ENCODE peak calls at places on chromosomes 5 and 9, in eight cellular contexts. One of them, this sample, is unnamed.

GRCh38 chr5:1514027-1514818 is 9.5 kb downstream of the LPCAT1 start:
- DNase-seq in H9: peak; percentile 40
- DNase-seq in GM23338: peak; percentile 49
- DNase-seq in IMR-90: no peak
- DNase-seq in stomach: peak; percentile 22
- DNase-seq in neural crest cell: no peak
- DNase-seq in epithelial cell of esophagus: no peak
- DNase-seq in MM.1S: no peak
- DNase-seq in this sample: no peak

GRCh38 chr5:69285448-69286116 is 47.0 kb downstream of the CCDC125 start:
- DNase-seq in H9: no peak
- DNase-seq in GM23338: peak; percentile 44
- DNase-seq in IMR-90: no peak
- DNase-seq in stomach: no peak
- DNase-seq in neural crest cell: no peak
- DNase-seq in epithelial cell of esophagus: no peak
- DNase-seq in MM.1S: no peak
- DNase-seq in this sample: no peak

GRCh38 chr5:96876292-96876850 is at the start of gene ERAP2:
- DNase-seq in H9: no peak
- DNase-seq in GM23338: peak; percentile 14
- DNase-seq in IMR-90: peak; percentile 52
- DNase-seq in stomach: no peak
- DNase-seq in neural crest cell: no peak
- DNase-seq in epithelial cell of esophagus: peak; percentile 52
- DNase-seq in MM.1S: peak; percentile 90
- DNase-seq in this sample: no peak

GRCh38 chr5:81606150-81606549 is 144.7 kb downstream of the SSBP2 start:
- DNase-seq in H9: peak; percentile 32
- DNase-seq in GM23338: peak; percentile 61
- DNase-seq in IMR-90: no peak
- DNase-seq in stomach: no peak
- DNase-seq in neural crest cell: no peak
- DNase-seq in epithelial cell of esophagus: no peak
- DNase-seq in MM.1S: no peak
- DNase-seq in this sample: no peak

GRCh38 chr9:131524578-131525315 is 6.3 kb downstream of the UCK1 start:
- DNase-seq in H9: no peak
- DNase-seq in GM23338: no peak
- DNase-seq in IMR-90: peak; percentile 18
- DNase-seq in stomach: no peak
- DNase-seq in neural crest cell: no peak
- DNase-seq in epithelial cell of esophagus: no peak
- DNase-seq in MM.1S: no peak
- DNase-seq in this sample: no peak

GRCh38 chr5:55467862-55468551 is 66.8 kb downstream of the PLPP1 start:
- DNase-seq in H9: no peak
- DNase-seq in GM23338: no peak
- DNase-seq in IMR-90: no peak
- DNase-seq in stomach: no peak
- DNase-seq in neural crest cell: no peak
- DNase-seq in epithelial cell of esophagus: no peak
- DNase-seq in MM.1S: peak; percentile 21
- DNase-seq in this sample: no peak

GRCh38 chr9:37410969-37411785 is 11.3 kb upstream of the GRHPR start:
- DNase-seq in H9: peak; percentile 74
- DNase-seq in GM23338: peak; percentile 70
- DNase-seq in IMR-90: peak; percentile 15
- DNase-seq in stomach: no peak
- DNase-seq in neural crest cell: no peak
- DNase-seq in epithelial cell of esophagus: no peak
- DNase-seq in MM.1S: no peak
- DNase-seq in this sample: peak; percentile 26

GRCh38 chr5:102223542-102224444 is 72.3 kb downstream of the SLCO4C1 start:
- DNase-seq in H9: no peak
- DNase-seq in GM23338: peak; percentile 80
- DNase-seq in IMR-90: peak; percentile 2
- DNase-seq in stomach: no peak
- DNase-seq in neural crest cell: no peak
- DNase-seq in epithelial cell of esophagus: peak; percentile 48
- DNase-seq in MM.1S: peak; percentile 62
- DNase-seq in this sample: peak; percentile 12

GRCh38 chr5:154222414-154222813 is 31.9 kb downstream of the GALNT10 start:
- DNase-seq in H9: no peak
- DNase-seq in GM23338: no peak
- DNase-seq in IMR-90: no peak
- DNase-seq in stomach: no peak
- DNase-seq in neural crest cell: no peak
- DNase-seq in epithelial cell of esophagus: no peak
- DNase-seq in MM.1S: no peak
- DNase-seq in this sample: no peak

GRCh38 chr9:76369583-76369982 is 24.6 kb downstream of the RFK start:
- DNase-seq in H9: no peak
- DNase-seq in GM23338: peak; percentile 5
- DNase-seq in IMR-90: peak; percentile 50
- DNase-seq in stomach: peak; percentile 85
- DNase-seq in neural crest cell: no peak
- DNase-seq in epithelial cell of esophagus: peak; percentile 26
- DNase-seq in MM.1S: no peak
- DNase-seq in this sample: no peak

GRCh38 chr9:81455826-81456225 is 233.5 kb downstream of the TLE1 start:
- DNase-seq in H9: no peak
- DNase-seq in GM23338: no peak
- DNase-seq in IMR-90: no peak
- DNase-seq in stomach: no peak
- DNase-seq in neural crest cell: no peak
- DNase-seq in epithelial cell of esophagus: no peak
- DNase-seq in MM.1S: no peak
- DNase-seq in this sample: no peak

GRCh38 chr9:91659529-91660294 is 236.1 kb upstream of the NFIL3 start:
- DNase-seq in H9: peak; percentile 61
- DNase-seq in GM23338: peak; percentile 61
- DNase-seq in IMR-90: peak; percentile 55
- DNase-seq in stomach: no peak
- DNase-seq in neural crest cell: peak; percentile 16
- DNase-seq in epithelial cell of esophagus: peak; percentile 50
- DNase-seq in MM.1S: no peak
- DNase-seq in this sample: peak; percentile 42

GRCh38 chr5:26482817-26483375 is 555.5 kb downstream of the CDH9 start:
- DNase-seq in H9: peak; percentile 81
- DNase-seq in GM23338: peak; percentile 92
- DNase-seq in IMR-90: no peak
- DNase-seq in stomach: no peak
- DNase-seq in neural crest cell: peak; percentile 29
- DNase-seq in epithelial cell of esophagus: peak; percentile 36
- DNase-seq in MM.1S: peak; percentile 78
- DNase-seq in this sample: peak; percentile 52
- TF ChIP-seq CTCF in H9: peak; percentile 86
- TF ChIP-seq CTCF in GM23338: peak; percentile 89
- TF ChIP-seq CTCF in IMR-90: peak; percentile 5
- TF ChIP-seq CTCF in stomach: no peak
- TF ChIP-seq CTCF in neural crest cell: peak; percentile 72
- TF ChIP-seq CTCF in epithelial cell of esophagus: peak; percentile 48
- TF ChIP-seq CTCF in MM.1S: peak; percentile 77
- TF ChIP-seq CTCF in this sample: peak; percentile 64

GRCh38 chr5:141245250-141245717 is at the start of gene PCDHB15:
- DNase-seq in H9: peak; percentile 65
- DNase-seq in GM23338: peak; percentile 92
- DNase-seq in IMR-90: no peak
- DNase-seq in stomach: no peak
- DNase-seq in neural crest cell: peak; percentile 29
- DNase-seq in epithelial cell of esophagus: no peak
- DNase-seq in MM.1S: no peak
- DNase-seq in this sample: peak; percentile 28
- TF ChIP-seq CTCF in H9: peak; percentile 87
- TF ChIP-seq CTCF in GM23338: peak; percentile 97
- TF ChIP-seq CTCF in IMR-90: peak; percentile 22
- TF ChIP-seq CTCF in stomach: no peak
- TF ChIP-seq CTCF in neural crest cell: peak; percentile 57
- TF ChIP-seq CTCF in epithelial cell of esophagus: no peak
- TF ChIP-seq CTCF in MM.1S: peak; percentile 36
- TF ChIP-seq CTCF in this sample: no peak

GRCh38 chr9:89194381-89195114 is 15.9 kb upstream of the SHC3 start:
- DNase-seq in H9: no peak
- DNase-seq in GM23338: no peak
- DNase-seq in IMR-90: no peak
- DNase-seq in stomach: no peak
- DNase-seq in neural crest cell: no peak
- DNase-seq in epithelial cell of esophagus: no peak
- DNase-seq in MM.1S: no peak
- DNase-seq in this sample: no peak

GRCh38 chr9:89191004-89191403 is 12.4 kb upstream of the SHC3 start:
- DNase-seq in H9: no peak
- DNase-seq in GM23338: no peak
- DNase-seq in IMR-90: no peak
- DNase-seq in stomach: no peak
- DNase-seq in neural crest cell: no peak
- DNase-seq in epithelial cell of esophagus: no peak
- DNase-seq in MM.1S: no peak
- DNase-seq in this sample: no peak

DNA sequence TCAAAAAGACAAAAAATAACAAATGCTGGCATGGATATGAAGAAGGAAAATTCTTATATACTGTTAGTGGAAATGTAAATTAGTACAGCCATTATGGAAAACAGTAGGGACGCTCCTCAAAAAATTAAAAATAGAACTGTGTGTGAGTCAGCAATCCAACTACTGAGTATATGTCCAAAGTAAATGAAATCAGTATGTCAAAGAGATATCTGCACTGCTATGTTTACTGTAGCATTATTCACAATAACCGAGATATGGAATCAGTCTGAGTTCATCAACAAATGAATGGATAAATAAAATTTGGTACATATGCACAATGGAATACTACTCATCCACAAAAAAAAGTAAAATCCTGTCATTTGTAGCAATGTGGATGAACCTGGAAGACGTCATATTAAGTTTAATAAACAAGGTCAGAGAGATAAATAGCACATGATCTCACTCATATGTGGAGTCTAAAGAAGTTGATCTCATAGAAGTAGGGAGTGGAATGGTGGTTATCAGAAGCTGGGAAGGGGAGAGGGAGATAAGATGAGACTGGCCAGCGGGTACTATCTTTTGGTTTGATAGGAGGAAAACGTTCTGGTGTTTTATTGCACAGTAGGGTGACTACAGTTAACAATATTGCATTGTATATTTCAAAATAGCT is 16.7 kb upstream of the SHC3 start:
- DNase-seq in H9: no peak
- DNase-seq in GM23338: no peak
- DNase-seq in IMR-90: peak; percentile 10
- DNase-seq in stomach: no peak
- DNase-seq in neural crest cell: no peak
- DNase-seq in epithelial cell of esophagus: no peak
- DNase-seq in MM.1S: no peak
- DNase-seq in this sample: no peak
- TF ChIP-seq CTCF in H9: no peak
- TF ChIP-seq CTCF in GM23338: no peak
- TF ChIP-seq CTCF in IMR-90: no peak
- TF ChIP-seq CTCF in stomach: no peak
- TF ChIP-seq CTCF in neural crest cell: no peak
- TF ChIP-seq CTCF in epithelial cell of esophagus: no peak
- TF ChIP-seq CTCF in MM.1S: no peak
- TF ChIP-seq CTCF in this sample: no peak

GRCh38 chr9:2228132-2228531 is 213.0 kb downstream of the SMARCA2 start:
- DNase-seq in H9: peak; percentile 71
- DNase-seq in GM23338: peak; percentile 87
- DNase-seq in IMR-90: no peak
- DNase-seq in stomach: no peak
- DNase-seq in neural crest cell: peak; percentile 31
- DNase-seq in epithelial cell of esophagus: no peak
- DNase-seq in MM.1S: no peak
- DNase-seq in this sample: peak; percentile 31
- TF ChIP-seq CTCF in H9: peak; percentile 80
- TF ChIP-seq CTCF in GM23338: peak; percentile 89
- TF ChIP-seq CTCF in IMR-90: peak; percentile 15
- TF ChIP-seq CTCF in stomach: no peak
- TF ChIP-seq CTCF in neural crest cell: peak; percentile 50
- TF ChIP-seq CTCF in epithelial cell of esophagus: peak; percentile 38
- TF ChIP-seq CTCF in MM.1S: peak; percentile 45
- TF ChIP-seq CTCF in this sample: no peak

DNA sequence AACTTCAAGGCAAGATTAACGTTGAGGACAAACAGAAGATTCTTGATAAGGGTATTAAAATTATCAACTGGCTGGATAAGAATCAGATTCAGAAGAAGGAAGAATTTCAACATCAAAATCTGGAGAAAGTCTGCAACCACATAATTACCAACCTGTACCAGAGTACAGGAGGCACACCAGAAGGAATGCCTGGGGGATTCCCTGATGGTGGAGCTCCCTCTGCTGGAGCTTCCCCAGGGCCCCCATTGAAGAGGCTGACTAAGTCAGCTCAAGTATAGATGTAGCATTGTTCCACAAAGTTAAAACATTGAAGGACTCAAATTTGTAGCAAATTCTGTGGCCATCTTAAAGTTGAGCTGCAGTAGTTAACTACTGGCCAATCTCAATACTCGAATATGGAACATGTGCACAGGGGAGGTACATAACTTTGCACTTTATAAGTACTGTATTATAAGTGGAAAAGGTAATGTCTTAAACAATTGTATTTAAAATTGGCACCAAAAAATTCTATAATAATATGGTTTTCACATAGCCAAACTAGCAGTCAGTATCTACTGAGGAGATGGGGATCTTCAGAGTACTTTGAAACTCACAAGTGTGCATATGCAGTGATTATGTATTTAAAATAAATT is 237.5 kb downstream of the CHSY3 start:
- DNase-seq in H9: peak; percentile 64
- DNase-seq in GM23338: peak; percentile 67
- DNase-seq in IMR-90: no peak
- DNase-seq in stomach: no peak
- DNase-seq in neural crest cell: no peak
- DNase-seq in epithelial cell of esophagus: peak; percentile 64
- DNase-seq in MM.1S: peak; percentile 75
- DNase-seq in this sample: peak; percentile 60
- TF ChIP-seq CTCF in H9: peak; percentile 90
- TF ChIP-seq CTCF in GM23338: peak; percentile 83
- TF ChIP-seq CTCF in IMR-90: peak; percentile 33
- TF ChIP-seq CTCF in stomach: no peak
- TF ChIP-seq CTCF in neural crest cell: peak; percentile 59
- TF ChIP-seq CTCF in epithelial cell of esophagus: peak; percentile 65
- TF ChIP-seq CTCF in MM.1S: peak; percentile 92
- TF ChIP-seq CTCF in this sample: no peak

This sample was measured in endothelial cell.